ENCODE peak calls at places on chromosomes 2 and 18, in nine cellular contexts. M, R, O, S, C, I, X, A and L are unnamed samples.

GRCh38 chr2:227597993-227598392 is 700 bp upstream of the SCYGR2 start:
- DNase-seq in O (no peak), S (peak; percentile 18), M (no peak), I (no peak), C (no peak), X (no peak), A (no peak), R (no peak), L (no peak)

GRCh38 chr18:49055787-49056186 is 105.0 kb upstream of the SMAD7 start:
- DNase-seq in R (peak; percentile 88), X (no peak), O (no peak), A (peak; percentile 53), C (peak; percentile 81), S (no peak), M (no peak), I (no peak), L (peak; percentile 13)

GRCh38 chr18:72544092-72544886 is at the start of gene CBLN2:
- DNase-seq in C (peak; percentile 37), R (peak; percentile 79), S (peak; percentile 23), M (peak; percentile 86), I (peak; percentile 35), X (peak; percentile 58), O (no peak), A (no peak), L (peak; percentile 17)

GRCh38 chr2:25276569-25277465 is 64.9 kb downstream of the DNMT3A start:
- DNase-seq in X (no peak), S (no peak), A (peak; percentile 73), C (peak; percentile 59), O (peak; percentile 58), I (peak; percentile 59), M (peak; percentile 43), R (no peak), L (no peak)

GRCh38 chr18:25349926-25350560 is 1.9 kb downstream of the ZNF521 start:
- DNase-seq in A (no peak), S (no peak), I (peak; percentile 14), M (peak; percentile 65), C (no peak), O (no peak), X (no peak), R (peak; percentile 64), L (no peak)

GRCh38 chr2:26961603-26962184 is 8.7 kb upstream of the MAPRE3 start:
- DNase-seq in R (peak; percentile 77), O (peak; percentile 60), A (peak; percentile 76), S (peak; percentile 81), X (peak; percentile 91), C (peak; percentile 86), I (peak; percentile 81), M (peak; percentile 89), L (peak; percentile 86)

GRCh38 chr2:105125428-105125827 is 87.6 kb downstream of the MRPS9 start:
- DNase-seq in R (no peak), X (peak; percentile 31), C (no peak), S (peak; percentile 12), M (no peak), A (no peak), O (no peak), I (no peak), L (no peak)

GRCh38 chr2:219630770-219631405 is 3.5 kb downstream of the SLC4A3 start:
- DNase-seq in C (no peak), R (no peak), S (no peak), I (no peak), M (no peak), X (no peak), O (no peak), A (no peak), L (no peak)

GRCh38 chr18:48819276-48819675 is 131.5 kb downstream of the SMAD7 start:
- DNase-seq in C (peak; percentile 10), M (no peak), X (no peak), I (no peak), R (no peak), O (no peak), S (no peak), A (peak; percentile 12), L (peak; percentile 60)

GRCh38 chr2:160375037-160375436 is 118.6 kb downstream of the RBMS1 start:
- DNase-seq in S (no peak), X (peak; percentile 49), O (no peak), R (peak; percentile 52), A (no peak), I (no peak), M (peak; percentile 72), C (no peak), L (no peak)

GRCh38 chr2:160372585-160372984 is 121.0 kb downstream of the RBMS1 start:
- DNase-seq in O (no peak), S (no peak), A (no peak), C (no peak), R (peak; percentile 45), M (no peak), I (no peak), X (no peak), L (no peak)

GRCh38 chr2:160371251-160372009 is 122.2 kb downstream of the RBMS1 start:
- DNase-seq in M (no peak), R (peak; percentile 60), O (no peak), A (no peak), S (no peak), X (no peak), I (no peak), C (peak; percentile 56), L (no peak)

GRCh38 chr2:160372010-160372356 is 121.6 kb downstream of the RBMS1 start:
- DNase-seq in I (no peak), C (no peak), M (no peak), A (no peak), O (no peak), X (no peak), S (no peak), R (no peak), L (no peak)

DNA sequence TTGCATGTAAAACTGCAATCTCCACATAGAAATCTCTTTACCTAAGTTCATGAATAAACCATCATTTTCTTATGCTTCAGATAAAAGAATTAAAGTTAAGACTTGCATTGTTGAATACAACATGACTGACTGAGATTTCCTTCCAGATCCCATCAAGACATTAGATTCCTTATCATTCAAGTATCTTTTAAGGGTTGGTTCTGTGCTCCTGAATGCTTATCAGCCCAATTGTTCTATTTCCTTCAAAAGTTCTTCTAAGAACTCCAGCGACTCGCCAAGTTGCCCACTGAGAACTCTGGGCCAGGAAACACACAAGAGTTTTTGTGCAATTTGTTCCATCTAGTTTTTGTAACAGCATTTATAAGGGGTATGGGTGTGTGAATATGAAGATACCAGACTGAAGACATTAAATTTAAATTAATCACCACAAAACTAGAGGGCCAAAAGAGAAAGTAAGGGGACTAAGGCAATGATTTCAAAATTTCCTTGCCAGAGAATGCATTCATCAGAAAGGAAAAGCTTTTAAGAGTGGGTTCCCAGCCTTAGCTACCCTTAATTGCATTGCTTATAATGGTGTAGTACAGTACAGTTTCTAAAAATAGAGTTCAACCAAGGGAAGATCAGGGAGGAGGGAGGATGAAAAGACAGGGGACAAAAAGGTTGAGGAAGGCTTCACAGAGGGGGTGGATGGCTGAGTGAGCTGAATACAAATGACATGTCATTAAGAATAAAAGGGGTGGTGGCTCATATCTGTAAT is 120.2 kb downstream of the RBMS1 start:
- DNase-seq in S (no peak), I (no peak), A (no peak), M (no peak), C (no peak), O (no peak), R (no peak), X (no peak), L (no peak)
- H3K4me1 ChIP-seq in S (no peaks in the 10 kb centered on the region), I (peaks cover 15% of the 10 kb centered on the region), A (no peaks in the 10 kb centered on the region), M (peaks cover 96% of the 10 kb centered on the region), C (peaks cover 100% of the 10 kb centered on the region), O (peaks cover 33% of the 10 kb centered on the region), R (peaks cover 99% of the 10 kb centered on the region), X (peaks cover 100% of the 10 kb centered on the region), L (no peaks in the 10 kb centered on the region)

GRCh38 chr18:46866524-46866923 is 50.8 kb downstream of the PIAS2 start:
- DNase-seq in R (no peak), A (no peak), S (no peak), M (no peak), O (no peak), X (no peak), C (no peak), I (no peak), L (no peak)
- H3K9me3 ChIP-seq in R (no peaks in the 10 kb centered on the region), A (no peaks in the 10 kb centered on the region), S (peaks cover 9% of the 10 kb centered on the region), M (peaks cover 15% of the 10 kb centered on the region), O (peaks cover 10% of the 10 kb centered on the region), X (no peaks in the 10 kb centered on the region), C (peaks cover 18% of the 10 kb centered on the region), I (no peaks in the 10 kb centered on the region), L (no peaks in the 10 kb centered on the region)

GRCh38 chr2:188619146-188619545 is 327.5 kb downstream of the GULP1 start:
- DNase-seq in S (no peak), C (no peak), I (no peak), A (no peak), R (no peak), X (no peak), M (no peak), O (no peak), L (no peak)
- H3K4me1 ChIP-seq in S (no peaks in the 10 kb centered on the region), C (no peaks in the 10 kb centered on the region), I (no peaks in the 10 kb centered on the region), A (no peaks in the 10 kb centered on the region), R (peaks cover 6% of the 10 kb centered on the region), X (no peaks in the 10 kb centered on the region), M (peaks cover 5% of the 10 kb centered on the region), O (no peaks in the 10 kb centered on the region), L (no peaks in the 10 kb centered on the region)

DNA sequence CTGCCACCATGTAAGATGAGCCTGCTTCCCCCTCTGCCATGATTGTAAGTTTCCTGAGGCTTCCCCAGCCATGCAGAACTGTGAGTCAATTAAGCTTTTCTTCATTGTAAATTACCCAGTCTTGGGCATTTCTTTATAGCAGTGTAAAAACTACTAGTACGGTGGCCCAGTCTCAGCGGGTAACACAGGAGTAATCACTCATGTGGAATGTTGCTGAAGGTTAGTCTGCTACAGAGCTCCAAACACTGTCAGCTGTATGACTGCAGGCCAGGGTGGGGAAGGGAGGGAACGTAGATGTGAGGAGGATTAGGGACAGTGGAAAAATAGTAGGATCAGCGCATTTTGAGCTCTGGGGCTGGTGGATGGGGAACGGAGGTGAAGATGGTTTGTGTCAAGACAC is 711.2 kb upstream of the SOX11 start:
- DNase-seq in X (no peak), C (no peak), I (no peak), A (no peak), M (no peak), S (no peak), R (no peak), O (no peak), L (no peak)
- H3K9me3 ChIP-seq in X (peaks cover 7% of the 10 kb centered on the region), C (no peaks in the 10 kb centered on the region), I (no peaks in the 10 kb centered on the region), A (no peaks in the 10 kb centered on the region), M (no peaks in the 10 kb centered on the region), S (peaks cover 5% of the 10 kb centered on the region), R (no peaks in the 10 kb centered on the region), O (peaks cover 4% of the 10 kb centered on the region), L (no peaks in the 10 kb centered on the region)